ENCODE peak calls at places on chromosomes 1 and 21, in four cellular contexts. G is activated naive CD4-positive, alpha-beta T cell; P is NCI-H82; M is stimulated activated CD4-positive, alpha-beta T cell treated with anti-CD3 and anti-CD28 coated beads, Interleukin-1b, Interleukin-23, amount 100 ng/mL, for 1 hour. C is an unnamed sample.
A peak's percentile ranks its signal among the peaks of the same experiment; 100 is the strongest.

GRCh38 chr1:199719156-199719842 is 308.2 kb upstream of the NR5A2 start:
- DNase-seq in G (no peak), P (no peak), M (no peak), C (no peak)

GRCh38 chr1:226702318-226702956 is 36.6 kb downstream of the ITPKB start:
- DNase-seq in G (no peak), P (peak; percentile 27), M (no peak), C (peak; percentile 65)

GRCh38 chr1:109354940-109355339 is 42.8 kb downstream of the SORT1 start:
- DNase-seq in G (no peak), P (no peak), M (no peak), C (no peak)

GRCh38 chr1:68973459-68974244 is 476.8 kb upstream of the DEPDC1 start:
- DNase-seq in G (no peak), P (no peak), M (no peak), C (no peak)

GRCh38 chr1:39508857-39509305 is 17.4 kb downstream of the BMP8A start:
- DNase-seq in G (no peak), P (no peak), M (no peak), C (no peak)

GRCh38 chr1:40344597-40344996 is 27.5 kb upstream of the COL9A2 start:
- DNase-seq in G (no peak), P (peak; percentile 69), M (no peak), C (peak; percentile 48)

GRCh38 chr1:154808909-154809262 is 61.2 kb downstream of the KCNN3 start:
- DNase-seq in G (no peak), P (peak; percentile 25), M (no peak), C (peak; percentile 56)

GRCh38 chr21:28132713-28133112 is 860.0 kb downstream of the LTN1 start:
- DNase-seq in G (no peak), P (no peak), M (no peak), C (no peak)

GRCh38 chr1:199335496-199335895 is 692.0 kb upstream of the NR5A2 start:
- DNase-seq in G (no peak), P (no peak), M (no peak), C (no peak)

GRCh38 chr1:220092694-220093093 is 1.2 kb upstream of the IARS2 start:
- DNase-seq in G (no peak), P (no peak), M (no peak), C (no peak)

GRCh38 chr1:34843392-34844251 is 15.9 kb downstream of the SMIM12 start:
- DNase-seq in G (no peak), P (no peak), M (no peak), C (peak; percentile 42)

GRCh38 chr1:153526132-153526543 is 9.7 kb downstream of the S100A6 start:
- DNase-seq in G (no peak), P (no peak), M (no peak), C (peak; percentile 95)

GRCh38 chr1:235407419-235407818 is 40.2 kb downstream of the TBCE start:
- DNase-seq in G (no peak), P (peak; percentile 64), M (no peak), C (peak; percentile 14)

GRCh38 chr1:10681296-10682113 is 114.9 kb downstream of the CASZ1 start:
- DNase-seq in G (no peak), P (peak; percentile 54), M (no peak), C (peak; percentile 20)

GRCh38 chr1:203564024-203564423 is 62.6 kb upstream of the ATP2B4 start:
- DNase-seq in G (no peak), P (no peak), M (no peak), C (no peak)

GRCh38 chr1:39995973-39996393 is 41.0 kb downstream of the MFSD2A start:
- DNase-seq in G (no peak), P (no peak), M (no peak), C (peak; percentile 12)

GRCh38 chr1:44903261-44903660 is 60.2 kb upstream of the PTCH2 start:
- DNase-seq in G (no peak), P (no peak), M (no peak), C (no peak)